ENCODE peak calls at places on chromosomes 4 and X, in ten cellular contexts. X is AG10803, Z is GM04504, R is C1 segment of cervical spinal cord, U is smooth muscle cell of the brain vasculature, P is mesothelial cell of epicardium, L is NCI-H1092 treated with DMSO at 0.1 percent for 48 hours, N is heart right ventricle, G is cerebellum, F is WTC11. V is an unnamed sample.
A peak's percentile ranks its signal among the peaks of the same experiment; 100 is the strongest.

GRCh38 chr4:6968496-6968895 is 58.9 kb downstream of the TBC1D14 start:
- DNase-seq in F (no peak), G (no peak), X (no peak), Z (no peak), R (no peak), N (no peak), U (no peak), P (no peak), L (no peak), V (no peak)

GRCh38 chr4:183142566-183143545 is 43.8 kb downstream of the WWC2 start:
- DNase-seq in F (no peak), U (peak; percentile 24), G (no peak), X (peak; percentile 97), P (no peak), N (peak; percentile 75), L (peak; percentile 79), R (no peak), Z (peak; percentile 56), V (no peak)

GRCh38 chrX:154505726-154506125 is 10.3 kb downstream of the FAM3A start:
- DNase-seq in R (no peak), N (no peak), F (no peak), P (no peak), X (peak; percentile 49), L (no peak), Z (no peak), G (no peak), U (no peak), V (no peak)

GRCh38 chr4:159142254-159142653 is 39.4 kb downstream of the RAPGEF2 start:
- DNase-seq in R (no peak), L (no peak), P (no peak), Z (no peak), X (peak; percentile 52), U (no peak), G (peak; percentile 33), F (no peak), N (no peak), V (no peak)

GRCh38 chrX:115949900-115950822 is 220.4 kb upstream of the AGTR2 start:
- DNase-seq in L (peak; percentile 74), N (no peak), U (no peak), Z (no peak), G (peak; percentile 67), F (peak; percentile 40), P (no peak), X (no peak), R (peak; percentile 19), V (peak; percentile 27)

GRCh38 chr4:101346312-101346561 is 1.1 kb downstream of the PPP3CA start:
- DNase-seq in Z (no peak), X (no peak), P (no peak), F (no peak), G (no peak), L (peak; percentile 44), R (no peak), N (peak; percentile 52), U (no peak), V (no peak)

GRCh38 chr4:20384456-20384855 is 132.8 kb downstream of the SLIT2 start:
- DNase-seq in G (no peak), L (no peak), N (no peak), R (no peak), X (no peak), F (no peak), U (no peak), P (no peak), Z (no peak), V (no peak)

GRCh38 chrX:103817502-103817901 is 14.6 kb downstream of the RAB9B start:
- DNase-seq in L (peak; percentile 42), G (peak; percentile 11), R (no peak), F (no peak), P (no peak), X (no peak), U (peak; percentile 17), Z (no peak), N (peak; percentile 6), V (peak; percentile 54)

GRCh38 chr4:106051496-106051895 is 156.2 kb downstream of the NPNT start:
- DNase-seq in Z (no peak), F (no peak), P (no peak), G (no peak), L (no peak), N (no peak), U (no peak), X (no peak), R (no peak), V (no peak)

GRCh38 chr4:41077628-41078027 is 136.7 kb downstream of the APBB2 start:
- DNase-seq in P (no peak), X (no peak), F (no peak), L (no peak), U (no peak), N (no peak), G (no peak), Z (no peak), R (no peak), V (no peak)

GRCh38 chr4:184275766-184276165 is 58.1 kb upstream of the ENPP6 start:
- DNase-seq in X (no peak), L (no peak), G (no peak), N (no peak), F (no peak), U (no peak), Z (no peak), P (no peak), R (no peak), V (no peak)

GRCh38 chr4:89703831-89704230 is 133.1 kb downstream of the SNCA start:
- DNase-seq in U (no peak), Z (no peak), X (no peak), G (no peak), R (no peak), F (no peak), N (no peak), L (no peak), P (no peak), V (no peak)

GRCh38 chrX:2638279-2638678 is 52.8 kb upstream of the CD99 start:
- DNase-seq in X (no peak), U (no peak), G (no peak), N (no peak), Z (no peak), F (no peak), L (no peak), R (no peak), P (no peak), V (no peak)

GRCh38 chr4:37603070-37603468 is 83.1 kb downstream of the RELL1 start:
- DNase-seq in G (peak; percentile 87), N (peak; percentile 82), R (peak; percentile 20), P (peak; percentile 43), U (peak; percentile 52), L (peak; percentile 62), X (peak; percentile 65), Z (peak; percentile 43), F (peak; percentile 91), V (peak; percentile 22)

GRCh38 chr4:168491563-168491962 is 5.3 kb upstream of the PALLD start:
- DNase-seq in Z (no peak), R (no peak), U (no peak), G (no peak), F (no peak), P (no peak), L (no peak), N (no peak), X (no peak), V (no peak)

GRCh38 chr4:54657194-54657555 is 582 bp upstream of the KIT start:
- DNase-seq in X (no peak), U (no peak), G (no peak), L (peak; percentile 57), Z (no peak), F (peak; percentile 52), N (no peak), R (no peak), P (no peak), V (no peak)

GRCh38 chrX:106906361-106906760 is 3.2 kb upstream of the RIPPLY1 start:
- DNase-seq in P (no peak), R (no peak), F (no peak), N (no peak), U (no peak), G (no peak), L (no peak), Z (no peak), X (no peak), V (no peak)

GRCh38 chrX:9902651-9903050 is 64.5 kb upstream of the CLDN34 start:
- DNase-seq in R (no peak), N (no peak), U (no peak), P (no peak), G (peak; percentile 50), F (no peak), X (no peak), Z (no peak), L (no peak), V (no peak)

GRCh38 chr4:108303488-108304177 is 134.9 kb upstream of the LEF1 start:
- DNase-seq in P (no peak), X (no peak), F (no peak), Z (no peak), R (no peak), U (no peak), G (no peak), L (no peak), N (no peak), V (no peak)

GRCh38 chr4:2942532-2943363 is 20.5 kb downstream of the NOP14 start:
- DNase-seq in X (no peak), P (no peak), L (no peak), F (no peak), Z (no peak), G (no peak), N (no peak), U (no peak), R (no peak), V (no peak)

GRCh38 chr4:155972098-155972497 is 18.4 kb upstream of the CTSO start:
- DNase-seq in F (peak; percentile 16), U (no peak), P (no peak), L (no peak), R (no peak), G (no peak), N (no peak), X (peak; percentile 25), Z (no peak), V (no peak)

GRCh38 chrX:40102393-40103381 is 4.9 kb upstream of the BCOR start:
- DNase-seq in N (no peak), X (no peak), P (no peak), G (no peak), R (no peak), L (no peak), Z (no peak), F (no peak), U (no peak), V (no peak)

GRCh38 chr4:80189956-80190671 is 7.2 kb upstream of the PRDM8 start:
- DNase-seq in R (no peak), U (no peak), F (peak; percentile 76), Z (no peak), L (no peak), P (no peak), X (peak; percentile 61), G (no peak), N (no peak), V (no peak)

GRCh38 chr4:4524364-4524763 is 17.5 kb downstream of the STX18 start:
- DNase-seq in Z (no peak), N (no peak), U (no peak), F (peak; percentile 28), L (no peak), X (no peak), G (no peak), R (no peak), P (no peak), V (no peak)

GRCh38 chrX:72180539-72180938 is 1.0 kb upstream of the PIN4 start:
- DNase-seq in Z (no peak), F (no peak), N (no peak), G (no peak), U (no peak), R (no peak), L (peak; percentile 55), X (no peak), P (no peak), V (no peak)

GRCh38 chr4:55132775-55133174 is 7.4 kb upstream of the KDR start:
- DNase-seq in F (peak; percentile 26), U (no peak), P (no peak), Z (no peak), X (no peak), G (no peak), L (no peak), N (no peak), R (no peak), V (no peak)

GRCh38 chr4:83358410-83358809 is 23.8 kb upstream of the HPSE start:
- DNase-seq in R (no peak), Z (no peak), U (no peak), L (no peak), N (no peak), G (no peak), X (peak; percentile 66), F (no peak), P (no peak), V (no peak)

GRCh38 chr4:76896731-76897521 is 1.0 kb downstream of the SOWAHB start:
- DNase-seq in G (peak; percentile 19), U (no peak), Z (no peak), F (peak; percentile 65), R (no peak), N (no peak), P (no peak), X (peak; percentile 9), L (peak; percentile 44), V (peak; percentile 59)

V was measured in NCI-H510A treated with DMSO at 0.1 percent for 48 hours.